ENCODE peak calls at places on chromosomes 6 and 20, in four cellular contexts. R is stomach; M is activated CD8-positive, alpha-beta memory T cell treated with anti-CD3 and anti-CD28 coated beads, Interleukin-2, amount 10 ng/mL, durations not matched to agents 7 days and 5 days; N is EL. P is an unnamed sample.

GRCh38 chr6:45445364-45445748 is 67.6 kb upstream of the SUPT3H start:
- DNase-seq in R (no peak), N (no peak), M (no peak), P (no peak)

GRCh38 chr6:81450180-81450579 is 302.3 kb downstream of the TENT5A start:
- DNase-seq in N (peak), R (no peak), M (no peak), P (peak)

GRCh38 chr6:42017021-42017643 is 33.2 kb upstream of the TAF8 start:
- DNase-seq in M (peak), R (no peak), N (peak), P (peak)

GRCh38 chr6:32854376-32855178 is 585 bp downstream of the PSMB9 start:
- DNase-seq in N (peak), M (peak), R (peak), P (no peak)

GRCh38 chr6:29708432-29709177 is 14.6 kb upstream of the HLA-F start:
- DNase-seq in M (peak), N (no peak), R (peak), P (no peak)

GRCh38 chr6:85460951-85461805 is 11.3 kb downstream of the NT5E start:
- DNase-seq in N (peak), M (peak), R (no peak), P (no peak)

GRCh38 chr6:30613251-30614043 is 3.6 kb downstream of the PPP1R10 start:
- DNase-seq in M (no peak), N (peak), R (no peak), P (no peak)

GRCh38 chr20:50586531-50587232 is 76.5 kb downstream of the PTPN1 start:
- DNase-seq in N (no peak), M (no peak), R (no peak), P (no peak)

GRCh38 chr20:17657079-17657825 is 24.8 kb downstream of the RRBP1 start:
- DNase-seq in N (no peak), R (no peak), M (no peak), P (no peak)

GRCh38 chr20:22414354-22414753 is 170.0 kb downstream of the FOXA2 start:
- DNase-seq in N (no peak), M (no peak), R (no peak), P (no peak)

GRCh38 chr6:84017709-84018452 is 15.7 kb upstream of the MRAP2 start:
- DNase-seq in N (no peak), M (no peak), R (no peak), P (no peak)

GRCh38 chr6:17630511-17631073 is 30.5 kb downstream of the FAM8A1 start:
- DNase-seq in N (no peak), R (no peak), M (no peak), P (no peak)

GRCh38 chr20:13857961-13858360 is 73.1 kb downstream of the NDUFAF5 start:
- DNase-seq in M (no peak), R (no peak), N (no peak), P (no peak)

GRCh38 chr6:31270788-31271640 is 878 bp downstream of the HLA-C start:
- DNase-seq in M (peak), N (peak), R (peak), P (peak)

GRCh38 chr20:50295762-50296449 is 105.3 kb downstream of the CEBPB start:
- DNase-seq in M (no peak), R (peak), N (no peak), P (no peak)

GRCh38 chr6:134288538-134289203 is 29.2 kb downstream of the SGK1 start:
- DNase-seq in M (no peak), R (no peak), N (peak), P (peak)

GRCh38 chr20:7893019-7893730 is 47.1 kb downstream of the HAO1 start:
- DNase-seq in N (no peak), M (no peak), R (no peak), P (no peak)

GRCh38 chr6:117269649-117270120 is 4.3 kb downstream of the VGLL2 start:
- DNase-seq in R (no peak), N (no peak), M (no peak), P (no peak)

GRCh38 chr6:44524491-44525227 is 137.2 kb downstream of the CDC5L start:
- DNase-seq in R (no peak), M (no peak), N (peak), P (no peak)

GRCh38 chr20:4814696-4815252 is 93.1 kb downstream of the PRND start:
- DNase-seq in N (no peak), M (peak), R (peak), P (no peak)

GRCh38 chr6:3718407-3718806 is 33.1 kb downstream of the PXDC1 start:
- DNase-seq in R (no peak), N (no peak), M (no peak), P (no peak)

GRCh38 chr20:33664085-33664761 is 2.1 kb downstream of the C20orf144 start:
- DNase-seq in M (no peak), N (no peak), R (no peak), P (no peak)

GRCh38 chr6:47633141-47633540 is 65.2 kb upstream of the ADGRF4 start:
- DNase-seq in N (peak), R (no peak), M (no peak), P (no peak)

GRCh38 chr6:44126320-44127149 is 717 bp downstream of the MRPL14 start:
- DNase-seq in N (peak), M (peak), R (peak), P (peak)

GRCh38 chr6:127190552-127190951 is 72.1 kb downstream of the RSPO3 start:
- DNase-seq in N (peak), R (no peak), M (no peak), P (no peak)

GRCh38 chr20:19880256-19881079 is 122.4 kb downstream of the RIN2 start:
- DNase-seq in M (no peak), N (peak), R (no peak), P (no peak)

GRCh38 chr6:82365011-82365751 is 1.6 kb downstream of the TPBG start:
- DNase-seq in N (peak), M (no peak), R (peak), P (peak)

GRCh38 chr20:41078329-41078728 is 49.7 kb downstream of the TOP1 start:
- DNase-seq in R (no peak), M (no peak), N (peak), P (peak)

GRCh38 chr6:167855825-167856425 is 29.2 kb downstream of the AFDN start:
- DNase-seq in M (no peak), R (no peak), N (peak), P (peak)

GRCh38 chr20:1309439-1309847 is 19.5 kb downstream of the SDCBP2 start:
- DNase-seq in M (no peak), N (no peak), R (no peak), P (no peak)

GRCh38 chr6:43172127-43173007 is 1.3 kb downstream of the SRF start:
- DNase-seq in M (peak), N (peak), R (peak), P (no peak)

GRCh38 chr20:4956200-4956810 is 45.0 kb downstream of the SLC23A2 start:
- DNase-seq in N (peak), M (no peak), R (no peak), P (no peak)

GRCh38 chr6:18185624-18186023 is 30.4 kb downstream of the KDM1B start:
- DNase-seq in N (no peak), R (no peak), M (no peak), P (no peak)

P was measured in GM04504.